ENCODE peak calls at places on chromosomes 12 and 14, in eight cellular contexts. Z, C, T, B, K, V, Y and L are unnamed samples.

GRCh38 chr12:87856-88255 is 21.3 kb downstream of the IQSEC3 start:
- DNase-seq in Z (no peak), B (no peak), T (no peak), V (no peak), Y (no peak), K (no peak), C (no peak), L (no peak)

GRCh38 chr12:225012-225411 is 11.1 kb upstream of the SLC6A12 start:
- DNase-seq in Y (no peak), V (no peak), T (no peak), C (no peak), Z (no peak), K (no peak), B (no peak), L (no peak)

GRCh38 chr12:109575683-109576082 is 2.1 kb downstream of the MVK start:
- DNase-seq in Z (no peak), V (no peak), B (no peak), K (no peak), T (no peak), C (no peak), Y (no peak), L (no peak)

GRCh38 chr12:41151789-41152188 is 36.3 kb upstream of the PDZRN4 start:
- DNase-seq in Y (no peak), V (no peak), K (no peak), C (peak; percentile 4), T (peak; percentile 1), B (no peak), Z (no peak), L (no peak)

GRCh38 chr14:102317564-102318248 is 1.8 kb upstream of the ZNF839 start:
- DNase-seq in Z (peak; percentile 61), C (no peak), B (no peak), V (peak; percentile 67), Y (no peak), K (peak; percentile 48), T (no peak), L (no peak)

GRCh38 chr12:65168606-65169310 is 625 bp upstream of the LEMD3 start:
- DNase-seq in Y (no peak), V (no peak), C (no peak), Z (no peak), B (no peak), K (no peak), T (no peak), L (no peak)

GRCh38 chr14:75401356-75401755 is 26.5 kb upstream of the JDP2 start:
- DNase-seq in K (peak; percentile 70), V (no peak), Y (peak; percentile 63), C (no peak), T (no peak), B (peak; percentile 75), Z (peak; percentile 48), L (no peak)

GRCh38 chr12:83140135-83140534 is 453.4 kb downstream of the TMTC2 start:
- DNase-seq in T (no peak), Z (no peak), K (no peak), Y (no peak), C (no peak), B (no peak), V (no peak), L (no peak)

GRCh38 chr14:63524537-63525155 is 18.5 kb downstream of the PPP2R5E start:
- DNase-seq in T (no peak), Z (no peak), Y (no peak), B (no peak), C (no peak), K (no peak), V (peak; percentile 84), L (no peak)

GRCh38 chr12:106417926-106418910 is 60.7 kb downstream of the POLR3B start:
- DNase-seq in B (no peak), V (no peak), K (no peak), T (peak; percentile 90), Z (no peak), Y (no peak), C (peak; percentile 90), L (no peak)

GRCh38 chr12:15830538-15830937 is 41.4 kb upstream of the EPS8 start:
- DNase-seq in T (peak; percentile 79), V (no peak), C (peak; percentile 83), B (no peak), Y (no peak), Z (no peak), K (no peak), L (no peak)

GRCh38 chr12:77102123-77102522 is 36.8 kb upstream of the E2F7 start:
- DNase-seq in C (no peak), B (no peak), T (no peak), V (no peak), Y (no peak), K (no peak), Z (no peak), L (no peak)

GRCh38 chr14:100152091-100152490 is 7.4 kb downstream of the DEGS2 start:
- DNase-seq in Y (no peak), T (no peak), B (no peak), K (no peak), V (no peak), Z (no peak), C (no peak), L (no peak)

GRCh38 chr14:100148837-100149731 is 10.4 kb downstream of the DEGS2 start:
- DNase-seq in Y (no peak), Z (no peak), K (no peak), B (no peak), C (no peak), V (no peak), T (no peak), L (no peak)

GRCh38 chr14:100149789-100150611 is 9.4 kb downstream of the DEGS2 start:
- DNase-seq in Z (no peak), Y (no peak), B (no peak), V (no peak), K (no peak), C (no peak), T (no peak), L (peak; percentile 65)

GRCh38 chr14:100153560-100153959 is 5.9 kb downstream of the DEGS2 start:
- DNase-seq in Z (no peak), V (no peak), B (no peak), K (no peak), Y (no peak), C (no peak), T (no peak), L (peak; percentile 54)

DNA sequence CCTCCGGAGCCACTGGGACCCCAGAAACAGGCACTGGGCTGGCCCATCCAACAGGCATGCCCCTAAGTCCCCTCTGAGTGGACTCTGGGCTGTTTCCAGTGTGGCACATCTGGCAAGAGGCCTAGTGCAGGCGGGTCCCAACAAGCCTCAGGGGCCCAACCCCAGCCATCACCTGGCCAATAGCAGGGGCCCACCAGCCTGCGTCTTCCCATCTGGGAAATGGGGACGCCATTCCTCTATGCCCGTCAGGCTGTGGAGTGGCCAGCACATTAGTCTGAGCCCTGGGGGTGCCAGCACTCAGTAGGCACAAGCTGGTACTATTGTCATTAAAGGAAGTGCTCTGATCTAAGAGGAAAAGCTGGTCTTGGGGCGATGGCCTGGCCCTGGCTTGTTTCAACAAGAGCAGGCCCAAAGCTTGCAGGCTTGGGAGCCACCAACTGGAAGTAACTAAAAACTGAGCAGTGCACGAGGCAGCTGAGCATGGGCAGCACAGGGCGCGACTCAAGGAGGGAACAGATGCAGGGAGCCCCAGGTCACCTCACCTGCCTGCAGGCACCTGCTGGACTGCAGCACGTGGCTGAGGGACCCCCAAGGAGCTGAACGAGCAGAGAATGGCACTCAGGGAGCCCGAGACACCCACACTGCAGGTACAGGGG is 8.4 kb downstream of the DEGS2 start:
- DNase-seq in Y (no peak), K (no peak), C (no peak), Z (no peak), V (no peak), T (no peak), B (no peak), L (no peak)
- TF ChIP-seq CTCF in Y (no peak), K (no peak), C (no peak), Z (no peak), V (no peak), T (no peak), B (no peak), L (no peak)

DNA sequence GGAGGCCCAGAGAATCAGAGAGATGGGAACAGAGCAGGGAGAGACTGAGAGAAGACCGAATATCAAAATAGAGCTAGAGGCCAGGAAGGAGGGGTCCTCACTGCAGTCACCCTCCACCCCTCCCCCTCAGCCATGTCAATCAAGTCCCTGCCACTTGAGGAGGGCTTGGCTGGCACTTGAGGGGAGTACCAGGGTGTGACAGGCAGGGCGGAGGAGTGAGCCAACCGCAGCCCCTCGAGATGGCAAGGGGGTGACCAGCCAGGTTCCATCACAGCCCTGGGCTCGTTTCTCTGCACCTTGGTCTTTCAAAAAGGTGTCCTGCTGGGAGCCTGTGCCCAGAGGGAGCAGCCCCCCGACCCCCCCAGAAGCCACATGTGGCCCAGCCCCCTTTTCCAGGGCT is 4.2 kb downstream of the AQP5 start:
- DNase-seq in Y (no peak), V (no peak), B (no peak), K (no peak), Z (no peak), C (no peak), T (no peak), L (no peak)
- H3K4me1 ChIP-seq in Y (peaks cover 9% of the 10 kb centered on the region), V (peaks cover 9% of the 10 kb centered on the region), B (no peaks in the 10 kb centered on the region), K (no peaks in the 10 kb centered on the region), Z (peaks cover 12% of the 10 kb centered on the region), C (peaks cover 2% of the 10 kb centered on the region), T (peaks cover 7% of the 10 kb centered on the region), L (peaks cover 9% of the 10 kb centered on the region)

DNA sequence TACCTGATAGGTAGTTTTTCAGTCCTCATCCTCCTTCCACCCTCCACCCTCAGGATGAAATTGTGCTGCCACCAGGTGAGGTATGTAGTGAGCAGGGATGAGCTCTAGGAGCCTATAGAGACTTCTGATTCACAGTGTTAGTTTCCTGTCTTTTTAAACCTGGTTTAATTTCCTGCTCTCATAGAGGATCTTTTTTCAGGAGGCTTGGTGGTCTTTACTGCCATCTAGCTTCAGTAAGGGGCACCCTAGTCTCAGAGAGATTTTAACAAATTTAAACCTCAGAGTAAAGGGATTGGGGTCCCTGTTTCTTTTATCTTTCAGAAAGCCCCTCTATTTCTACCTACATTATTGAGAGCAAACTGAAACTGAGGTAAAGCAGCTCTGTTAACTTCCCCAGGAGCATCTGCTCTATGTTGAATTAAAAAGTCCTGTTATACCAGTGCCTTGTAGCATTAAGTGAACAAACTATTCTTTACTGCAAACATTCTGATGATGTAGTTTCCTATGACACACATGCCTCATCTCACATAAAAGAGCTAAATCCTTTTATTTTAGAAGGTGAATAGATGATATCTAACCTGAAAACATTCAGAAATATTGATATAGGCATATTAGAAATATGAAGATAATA is 172.2 kb upstream of the DDHD1 start:
- DNase-seq in C (no peak), B (no peak), V (peak; percentile 27), Z (no peak), T (no peak), Y (no peak), K (peak; percentile 69), L (no peak)
- TF ChIP-seq CTCF in C (peak; percentile 61), B (peak; percentile 11), V (peak; percentile 74), Z (peak; percentile 28), T (peak; percentile 36), Y (peak; percentile 13), K (peak; percentile 75), L (no peak)

GRCh38 chr12:46663297-46663696 is 162.5 kb downstream of the SLC38A4 start:
- DNase-seq in T (no peak), V (no peak), B (no peak), Y (no peak), Z (no peak), K (no peak), C (no peak), L (no peak)
- H3K4me1 ChIP-seq in T (peaks cover 33% of the 10 kb centered on the region), V (no peaks in the 10 kb centered on the region), B (peaks cover 25% of the 10 kb centered on the region), Y (peaks cover 3% of the 10 kb centered on the region), Z (peaks cover 7% of the 10 kb centered on the region), K (peaks cover 25% of the 10 kb centered on the region), C (peaks cover 39% of the 10 kb centered on the region), L (no peaks in the 10 kb centered on the region)